ENCODE peak calls at places on chromosome 2, in six cellular contexts. P is thoracic aorta, F is brain microvascular endothelial cell, O is NCI-H1105, K is AG08395, G is left ventricle myocardium inferior. H is an unnamed sample.

GRCh38 chr2:182822733-182823132 is 43.7 kb downstream of the FRZB start:
- DNase-seq in K (no peak), F (no peak), O (no peak), G (no peak), P (no peak), H (no peak)

GRCh38 chr2:19541884-19542283 is 183.5 kb upstream of the OSR1 start:
- DNase-seq in K (no peak), F (no peak), G (no peak), P (no peak), O (no peak), H (no peak)

GRCh38 chr2:179939282-179939681 is 67.8 kb downstream of the CWC22 start:
- DNase-seq in P (no peak), F (no peak), O (no peak), K (no peak), G (no peak), H (no peak)

GRCh38 chr2:28406276-28407096 is 13.8 kb downstream of the FOSL2 start:
- DNase-seq in K (no peak), O (no peak), P (no peak), G (no peak), F (peak; percentile 54), H (peak; percentile 49)

GRCh38 chr2:41737888-41738287 is 309.9 kb upstream of the PKDCC start:
- DNase-seq in O (no peak), K (no peak), F (peak; percentile 18), G (no peak), P (no peak), H (no peak)

GRCh38 chr2:234146087-234146826 is 95.8 kb downstream of the SPP2 start:
- DNase-seq in K (peak; percentile 90), G (no peak), P (no peak), O (no peak), F (peak; percentile 85), H (peak; percentile 69)

GRCh38 chr2:134379293-134379692 is 125.4 kb downstream of the MGAT5 start:
- DNase-seq in G (no peak), P (no peak), F (no peak), O (no peak), K (no peak), H (peak; percentile 25)

GRCh38 chr2:223937535-223937934 is 7.6 kb downstream of the WDFY1 start:
- DNase-seq in F (no peak), G (no peak), O (no peak), K (no peak), P (no peak), H (no peak)

GRCh38 chr2:142044168-142044567 is 86.6 kb downstream of the LRP1B start:
- DNase-seq in F (no peak), G (no peak), K (no peak), P (no peak), O (no peak), H (peak; percentile 30)

GRCh38 chr2:135072125-135072997 is 20.3 kb downstream of the RAB3GAP1 start:
- DNase-seq in G (no peak), F (no peak), P (no peak), O (no peak), K (no peak), H (no peak)

GRCh38 chr2:171254666-171255065 is 94.0 kb upstream of the TLK1 start:
- DNase-seq in K (no peak), P (no peak), O (no peak), F (no peak), G (no peak), H (no peak)

GRCh38 chr2:228417966-228418365 is 236.5 kb upstream of the SPHKAP start:
- DNase-seq in K (peak; percentile 19), G (no peak), F (no peak), O (no peak), P (no peak), H (peak; percentile 1)

GRCh38 chr2:88698498-88699233 is 7.2 kb downstream of the RPIA start:
- DNase-seq in O (no peak), P (no peak), F (no peak), K (no peak), G (no peak), H (no peak)

GRCh38 chr2:219086215-219086614 is 25.5 kb upstream of the IHH start:
- DNase-seq in G (no peak), O (no peak), F (no peak), P (no peak), K (no peak), H (no peak)

GRCh38 chr2:59182249-59182648 is 941.1 kb upstream of the FANCL start:
- DNase-seq in O (no peak), F (peak; percentile 35), K (peak; percentile 21), G (no peak), P (no peak), H (peak; percentile 50)

GRCh38 chr2:23657934-23658333 is 269.0 kb downstream of the ATAD2B start:
- DNase-seq in F (no peak), K (no peak), P (no peak), O (no peak), G (no peak), H (no peak)

GRCh38 chr2:46339676-46340459 is 42.7 kb downstream of the EPAS1 start:
- DNase-seq in G (peak; percentile 59), O (no peak), K (peak; percentile 62), F (no peak), P (no peak), H (no peak)

GRCh38 chr2:15608392-15608761 is 16.7 kb downstream of the DDX1 start:
- DNase-seq in G (no peak), F (no peak), O (no peak), K (no peak), P (no peak), H (no peak)

GRCh38 chr2:215363039-215363438 is 51.2 kb downstream of the ATIC start:
- DNase-seq in G (no peak), K (no peak), O (no peak), P (no peak), F (no peak), H (no peak)

GRCh38 chr2:181041661-181042060 is 61.3 kb downstream of the UBE2E3 start:
- DNase-seq in O (no peak), G (no peak), K (no peak), P (no peak), F (no peak), H (no peak)

GRCh38 chr2:241977557-241978300 is 108.2 kb downstream of the RTP5 start:
- DNase-seq in K (no peak), P (no peak), G (no peak), F (no peak), O (no peak), H (no peak)

GRCh38 chr2:231362785-231363184 is 32.7 kb upstream of the B3GNT7 start:
- DNase-seq in F (no peak), K (no peak), G (no peak), P (no peak), O (no peak), H (no peak)

GRCh38 chr2:25895620-25896019 is 17.3 kb upstream of the ASXL2 start:
- DNase-seq in O (no peak), G (no peak), F (no peak), K (no peak), P (no peak), H (no peak)

GRCh38 chr2:196696423-196697073 is 57.0 kb downstream of the CCDC150 start:
- DNase-seq in P (no peak), G (no peak), K (peak; percentile 47), F (peak; percentile 70), O (no peak), H (peak; percentile 66)

GRCh38 chr2:196066794-196067382 is 1.7 kb downstream of the DNAH7 start:
- DNase-seq in G (no peak), O (peak; percentile 1), K (peak; percentile 40), P (no peak), F (no peak), H (peak; percentile 46)

GRCh38 chr2:23554054-23554697 is 169.2 kb downstream of the KLHL29 start:
- DNase-seq in K (no peak), P (no peak), G (peak; percentile 59), F (no peak), O (no peak), H (no peak)

GRCh38 chr2:207487650-207488315 is 42.0 kb upstream of the CREB1 start:
- DNase-seq in F (peak; percentile 90), P (no peak), G (no peak), O (no peak), K (peak; percentile 95), H (peak; percentile 68)

GRCh38 chr2:196262606-196263005 is 91.2 kb upstream of the STK17B start:
- DNase-seq in F (no peak), P (no peak), K (no peak), G (no peak), O (no peak), H (no peak)

GRCh38 chr2:40049782-40050181 is 270.7 kb upstream of the THUMPD2 start:
- DNase-seq in G (no peak), F (no peak), P (no peak), K (peak; percentile 36), O (peak; percentile 50), H (no peak)

GRCh38 chr2:139259422-139260051 is 479.3 kb upstream of the NXPH2 start:
- DNase-seq in F (no peak), G (no peak), O (no peak), P (no peak), K (no peak), H (peak; percentile 1)

GRCh38 chr2:217946071-217946470 is 56.7 kb downstream of the TNS1 start:
- DNase-seq in P (peak; percentile 1), O (no peak), K (no peak), F (no peak), G (no peak), H (no peak)

GRCh38 chr2:175871949-175872348 is 130.1 kb downstream of the LNPK start:
- DNase-seq in K (no peak), F (no peak), G (peak; percentile 19), O (no peak), P (no peak), H (peak; percentile 28)

GRCh38 chr2:39666489-39667141 is 898 bp downstream of the TMEM178A start:
- DNase-seq in G (no peak), P (no peak), K (peak; percentile 21), F (no peak), O (no peak), H (peak; percentile 38)

GRCh38 chr2:231334179-231334930 is 61.2 kb upstream of the B3GNT7 start:
- DNase-seq in O (no peak), G (no peak), P (no peak), K (no peak), F (no peak), H (peak; percentile 26)